ENCODE peak calls at places on chromosomes 7 and 10, in eight cellular contexts. One of them, this sample, is unnamed.

GRCh38 chr10:79038841-79039201 is 29.9 kb upstream of the ZMIZ1 start:
- DNase-seq in astrocyte of the cerebellum: no peak
- DNase-seq in BJ: peak
- DNase-seq in AG04449: no peak
- DNase-seq in fibroblast of mammary gland: no peak
- DNase-seq in Panc1: no peak
- DNase-seq in AG04450: no peak
- DNase-seq in cardiac muscle cell: peak
- DNase-seq in this sample: no peak

GRCh38 chr10:17950726-17951125 is 992 bp upstream of the SLC39A12 start:
- DNase-seq in astrocyte of the cerebellum: no peak
- DNase-seq in BJ: no peak
- DNase-seq in AG04449: no peak
- DNase-seq in fibroblast of mammary gland: no peak
- DNase-seq in Panc1: no peak
- DNase-seq in AG04450: no peak
- DNase-seq in cardiac muscle cell: no peak
- DNase-seq in this sample: no peak

GRCh38 chr7:27690649-27691048 is 28.0 kb upstream of the HIBADH start:
- DNase-seq in astrocyte of the cerebellum: no peak
- DNase-seq in BJ: no peak
- DNase-seq in AG04449: no peak
- DNase-seq in fibroblast of mammary gland: no peak
- DNase-seq in Panc1: no peak
- DNase-seq in AG04450: no peak
- DNase-seq in cardiac muscle cell: no peak
- DNase-seq in this sample: no peak

GRCh38 chr7:101953248-101953819 is 135.9 kb downstream of the CUX1 start:
- DNase-seq in astrocyte of the cerebellum: no peak
- DNase-seq in BJ: peak
- DNase-seq in AG04449: peak
- DNase-seq in fibroblast of mammary gland: peak
- DNase-seq in Panc1: no peak
- DNase-seq in AG04450: peak
- DNase-seq in cardiac muscle cell: peak
- DNase-seq in this sample: no peak

GRCh38 chr10:24503627-24504320 is 219.9 kb downstream of the ARHGAP21 start:
- DNase-seq in astrocyte of the cerebellum: peak
- DNase-seq in BJ: no peak
- DNase-seq in AG04449: no peak
- DNase-seq in fibroblast of mammary gland: peak
- DNase-seq in Panc1: peak
- DNase-seq in AG04450: peak
- DNase-seq in cardiac muscle cell: peak
- DNase-seq in this sample: no peak

GRCh38 chr10:22681783-22682183 is 32.6 kb downstream of the PIP4K2A start:
- DNase-seq in astrocyte of the cerebellum: peak
- DNase-seq in BJ: no peak
- DNase-seq in AG04449: no peak
- DNase-seq in fibroblast of mammary gland: peak
- DNase-seq in Panc1: peak
- DNase-seq in AG04450: no peak
- DNase-seq in cardiac muscle cell: peak
- DNase-seq in this sample: no peak

GRCh38 chr10:102352066-102352715 is 43.3 kb upstream of the NFKB2 start:
- DNase-seq in astrocyte of the cerebellum: no peak
- DNase-seq in BJ: no peak
- DNase-seq in AG04449: no peak
- DNase-seq in fibroblast of mammary gland: peak
- DNase-seq in Panc1: peak
- DNase-seq in AG04450: peak
- DNase-seq in cardiac muscle cell: peak
- DNase-seq in this sample: no peak

GRCh38 chr7:112510032-112510742 is 29.4 kb downstream of the LSMEM1 start:
- DNase-seq in astrocyte of the cerebellum: peak
- DNase-seq in BJ: peak
- DNase-seq in AG04449: peak
- DNase-seq in fibroblast of mammary gland: peak
- DNase-seq in Panc1: no peak
- DNase-seq in AG04450: peak
- DNase-seq in cardiac muscle cell: peak
- DNase-seq in this sample: peak

GRCh38 chr7:54980521-54980920 is 38.3 kb upstream of the EGFR start:
- DNase-seq in astrocyte of the cerebellum: no peak
- DNase-seq in BJ: no peak
- DNase-seq in AG04449: no peak
- DNase-seq in fibroblast of mammary gland: no peak
- DNase-seq in Panc1: no peak
- DNase-seq in AG04450: no peak
- DNase-seq in cardiac muscle cell: no peak
- DNase-seq in this sample: no peak

GRCh38 chr7:55052081-55052480 is 33.3 kb downstream of the EGFR start:
- DNase-seq in astrocyte of the cerebellum: no peak
- DNase-seq in BJ: no peak
- DNase-seq in AG04449: no peak
- DNase-seq in fibroblast of mammary gland: peak
- DNase-seq in Panc1: no peak
- DNase-seq in AG04450: no peak
- DNase-seq in cardiac muscle cell: peak
- DNase-seq in this sample: no peak

GRCh38 chr10:119367841-119368549 is 160.6 kb downstream of the GRK5 start:
- DNase-seq in astrocyte of the cerebellum: no peak
- DNase-seq in BJ: no peak
- DNase-seq in AG04449: no peak
- DNase-seq in fibroblast of mammary gland: no peak
- DNase-seq in Panc1: no peak
- DNase-seq in AG04450: no peak
- DNase-seq in cardiac muscle cell: no peak
- DNase-seq in this sample: no peak

GRCh38 chr10:6473901-6474370 is 106.1 kb downstream of the PRKCQ start:
- DNase-seq in astrocyte of the cerebellum: no peak
- DNase-seq in BJ: no peak
- DNase-seq in AG04449: no peak
- DNase-seq in fibroblast of mammary gland: no peak
- DNase-seq in Panc1: no peak
- DNase-seq in AG04450: no peak
- DNase-seq in cardiac muscle cell: no peak
- DNase-seq in this sample: peak

GRCh38 chr7:143519411-143520131 is 41.9 kb downstream of the TAS2R41 start:
- DNase-seq in astrocyte of the cerebellum: peak
- DNase-seq in BJ: peak
- DNase-seq in AG04449: peak
- DNase-seq in fibroblast of mammary gland: peak
- DNase-seq in Panc1: no peak
- DNase-seq in AG04450: peak
- DNase-seq in cardiac muscle cell: peak
- DNase-seq in this sample: no peak

GRCh38 chr10:1057106-1057657 is 997 bp downstream of the WDR37 start:
- DNase-seq in astrocyte of the cerebellum: no peak
- DNase-seq in BJ: no peak
- DNase-seq in AG04449: no peak
- DNase-seq in fibroblast of mammary gland: no peak
- DNase-seq in Panc1: no peak
- DNase-seq in AG04450: no peak
- DNase-seq in cardiac muscle cell: no peak
- DNase-seq in this sample: peak

GRCh38 chr10:96614515-96614914 is 27.7 kb upstream of the TM9SF3 start:
- DNase-seq in astrocyte of the cerebellum: peak
- DNase-seq in BJ: peak
- DNase-seq in AG04449: peak
- DNase-seq in fibroblast of mammary gland: peak
- DNase-seq in Panc1: no peak
- DNase-seq in AG04450: peak
- DNase-seq in cardiac muscle cell: peak
- DNase-seq in this sample: no peak

GRCh38 chr10:63536678-63537077 is 15.5 kb downstream of the REEP3 start:
- DNase-seq in astrocyte of the cerebellum: no peak
- DNase-seq in BJ: no peak
- DNase-seq in AG04449: no peak
- DNase-seq in fibroblast of mammary gland: no peak
- DNase-seq in Panc1: no peak
- DNase-seq in AG04450: no peak
- DNase-seq in cardiac muscle cell: no peak
- DNase-seq in this sample: no peak

GRCh38 chr7:158963780-158964222 is 107.4 kb downstream of the DYNC2I1 start:
- DNase-seq in astrocyte of the cerebellum: no peak
- DNase-seq in BJ: no peak
- DNase-seq in AG04449: no peak
- DNase-seq in fibroblast of mammary gland: no peak
- DNase-seq in Panc1: no peak
- DNase-seq in AG04450: no peak
- DNase-seq in cardiac muscle cell: no peak
- DNase-seq in this sample: no peak

GRCh38 chr7:99597762-99598501 is at the start of gene TMEM225B:
- DNase-seq in astrocyte of the cerebellum: no peak
- DNase-seq in BJ: no peak
- DNase-seq in AG04449: no peak
- DNase-seq in fibroblast of mammary gland: no peak
- DNase-seq in Panc1: no peak
- DNase-seq in AG04450: no peak
- DNase-seq in cardiac muscle cell: no peak
- DNase-seq in this sample: no peak

GRCh38 chr7:157389951-157390730 is 53.3 kb downstream of the DNAJB6 start:
- DNase-seq in astrocyte of the cerebellum: no peak
- DNase-seq in BJ: no peak
- DNase-seq in AG04449: no peak
- DNase-seq in fibroblast of mammary gland: peak
- DNase-seq in Panc1: no peak
- DNase-seq in AG04450: no peak
- DNase-seq in cardiac muscle cell: peak
- DNase-seq in this sample: peak

GRCh38 chr10:70166394-70166793 is 3.9 kb downstream of the SAR1A start:
- DNase-seq in astrocyte of the cerebellum: no peak
- DNase-seq in BJ: no peak
- DNase-seq in AG04449: no peak
- DNase-seq in fibroblast of mammary gland: no peak
- DNase-seq in Panc1: no peak
- DNase-seq in AG04450: no peak
- DNase-seq in cardiac muscle cell: no peak
- DNase-seq in this sample: no peak

GRCh38 chr10:70169661-70170364 is 501 bp downstream of the SAR1A start:
- DNase-seq in astrocyte of the cerebellum: no peak
- DNase-seq in BJ: no peak
- DNase-seq in AG04449: no peak
- DNase-seq in fibroblast of mammary gland: no peak
- DNase-seq in Panc1: no peak
- DNase-seq in AG04450: no peak
- DNase-seq in cardiac muscle cell: peak
- DNase-seq in this sample: no peak

GRCh38 chr10:70169011-70169410 is 1.3 kb downstream of the SAR1A start:
- DNase-seq in astrocyte of the cerebellum: no peak
- DNase-seq in BJ: no peak
- DNase-seq in AG04449: no peak
- DNase-seq in fibroblast of mammary gland: no peak
- DNase-seq in Panc1: no peak
- DNase-seq in AG04450: no peak
- DNase-seq in cardiac muscle cell: no peak
- DNase-seq in this sample: no peak

GRCh38 chr10:70164179-70164578 is 6.1 kb downstream of the SAR1A start:
- DNase-seq in astrocyte of the cerebellum: no peak
- DNase-seq in BJ: no peak
- DNase-seq in AG04449: no peak
- DNase-seq in fibroblast of mammary gland: no peak
- DNase-seq in Panc1: no peak
- DNase-seq in AG04450: no peak
- DNase-seq in cardiac muscle cell: no peak
- DNase-seq in this sample: no peak

DNA sequence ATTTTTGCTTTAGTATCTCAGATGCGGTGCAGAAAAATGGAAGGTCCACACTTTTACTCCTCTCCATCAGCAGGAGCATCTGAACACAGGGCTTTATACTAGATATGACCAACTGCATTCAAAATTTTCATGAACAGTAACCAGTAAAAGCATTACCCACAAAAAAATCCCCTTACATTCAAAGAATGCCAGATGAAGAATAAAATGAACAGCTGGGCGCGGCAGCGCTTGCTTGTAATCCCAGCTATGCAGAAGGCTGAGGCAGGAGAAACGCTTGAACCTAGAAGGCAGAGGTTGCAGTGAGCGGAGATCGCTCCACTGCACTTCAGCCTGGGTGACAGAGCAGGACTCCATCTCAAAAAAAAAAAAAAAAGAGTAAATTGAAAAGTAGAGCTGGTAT is 3.1 kb downstream of the SAR1A start:
- DNase-seq in astrocyte of the cerebellum: no peak
- DNase-seq in BJ: no peak
- DNase-seq in AG04449: no peak
- DNase-seq in fibroblast of mammary gland: no peak
- DNase-seq in Panc1: no peak
- DNase-seq in AG04450: no peak
- DNase-seq in cardiac muscle cell: no peak
- DNase-seq in this sample: no peak
- TF ChIP-seq CTCF in astrocyte of the cerebellum: no peak
- TF ChIP-seq CTCF in BJ: no peak
- TF ChIP-seq CTCF in AG04449: no peak
- TF ChIP-seq CTCF in fibroblast of mammary gland: no peak
- TF ChIP-seq CTCF in Panc1: no peak
- TF ChIP-seq CTCF in AG04450: no peak
- TF ChIP-seq CTCF in cardiac muscle cell: no peak
- TF ChIP-seq CTCF in this sample: no peak

GRCh38 chr10:35632027-35632426 is 10.1 kb downstream of the FZD8 start:
- DNase-seq in astrocyte of the cerebellum: no peak
- DNase-seq in BJ: no peak
- DNase-seq in AG04449: no peak
- DNase-seq in fibroblast of mammary gland: no peak
- DNase-seq in Panc1: no peak
- DNase-seq in AG04450: no peak
- DNase-seq in cardiac muscle cell: no peak
- DNase-seq in this sample: no peak
- TF ChIP-seq CTCF in astrocyte of the cerebellum: no peak
- TF ChIP-seq CTCF in BJ: no peak
- TF ChIP-seq CTCF in AG04449: no peak
- TF ChIP-seq CTCF in fibroblast of mammary gland: no peak
- TF ChIP-seq CTCF in Panc1: no peak
- TF ChIP-seq CTCF in AG04450: no peak
- TF ChIP-seq CTCF in cardiac muscle cell: no peak
- TF ChIP-seq CTCF in this sample: no peak

GRCh38 chr7:109956916-109957315 is 1134.0 kb upstream of the LRRN3 start:
- DNase-seq in astrocyte of the cerebellum: no peak
- DNase-seq in BJ: no peak
- DNase-seq in AG04449: no peak
- DNase-seq in fibroblast of mammary gland: no peak
- DNase-seq in Panc1: no peak
- DNase-seq in AG04450: no peak
- DNase-seq in cardiac muscle cell: no peak
- DNase-seq in this sample: no peak
- TF ChIP-seq CTCF in astrocyte of the cerebellum: no peak
- TF ChIP-seq CTCF in BJ: no peak
- TF ChIP-seq CTCF in AG04449: no peak
- TF ChIP-seq CTCF in fibroblast of mammary gland: no peak
- TF ChIP-seq CTCF in Panc1: no peak
- TF ChIP-seq CTCF in AG04450: no peak
- TF ChIP-seq CTCF in cardiac muscle cell: no peak
- TF ChIP-seq CTCF in this sample: no peak

DNA sequence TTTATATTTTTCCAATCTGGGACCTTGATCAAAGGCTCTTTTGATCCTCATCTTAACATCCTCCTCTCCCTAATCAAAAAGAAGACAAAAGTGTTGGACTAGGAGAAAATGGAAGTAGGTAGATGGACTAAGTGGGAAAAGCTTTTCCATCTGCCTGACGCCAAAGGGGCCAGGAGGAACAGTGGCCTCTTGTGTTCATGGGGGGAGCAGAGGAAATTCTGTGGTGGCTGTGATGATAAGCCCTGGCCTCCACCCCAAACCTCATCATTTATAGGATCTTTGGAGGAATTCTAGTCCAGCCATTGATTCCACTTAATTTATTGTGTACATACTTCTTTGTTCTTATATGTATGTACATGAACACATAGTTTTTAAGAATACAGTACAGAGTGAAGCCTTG is 21.7 kb downstream of the ZNF365 start:
- DNase-seq in astrocyte of the cerebellum: no peak
- DNase-seq in BJ: no peak
- DNase-seq in AG04449: no peak
- DNase-seq in fibroblast of mammary gland: no peak
- DNase-seq in Panc1: no peak
- DNase-seq in AG04450: no peak
- DNase-seq in cardiac muscle cell: no peak
- DNase-seq in this sample: no peak
- TF ChIP-seq CTCF in astrocyte of the cerebellum: no peak
- TF ChIP-seq CTCF in BJ: no peak
- TF ChIP-seq CTCF in AG04449: no peak
- TF ChIP-seq CTCF in fibroblast of mammary gland: no peak
- TF ChIP-seq CTCF in Panc1: peak
- TF ChIP-seq CTCF in AG04450: no peak
- TF ChIP-seq CTCF in cardiac muscle cell: no peak
- TF ChIP-seq CTCF in this sample: no peak